ENCODE peak calls at places on chromosomes 3 and 15, in six cellular contexts. One of them, this sample, is unnamed.

GRCh38 chr3:173395412-173396181 is 1.9 kb upstream of the NLGN1 start:
- DNase-seq in H9: peak
- DNase-seq in GM23338: peak
- DNase-seq in IMR-90: peak
- DNase-seq in OCI-LY7: no peak
- DNase-seq in GM12878: no peak
- DNase-seq in this sample: peak

GRCh38 chr3:187066228-187066995 is 72.9 kb downstream of the RPL39L start:
- DNase-seq in GM12878: no peak
- DNase-seq in IMR-90: peak
- DNase-seq in H9: peak
- DNase-seq in OCI-LY7: peak
- DNase-seq in GM23338: peak
- DNase-seq in this sample: peak

GRCh38 chr3:87147562-87147961 is 79.5 kb upstream of the CHMP2B start:
- DNase-seq in IMR-90: no peak
- DNase-seq in GM23338: no peak
- DNase-seq in OCI-LY7: no peak
- DNase-seq in H9: no peak
- DNase-seq in GM12878: no peak
- DNase-seq in this sample: no peak

GRCh38 chr15:84818221-84819131 is 1.3 kb downstream of the ALPK3 start:
- DNase-seq in IMR-90: peak
- DNase-seq in OCI-LY7: peak
- DNase-seq in GM23338: peak
- DNase-seq in GM12878: no peak
- DNase-seq in H9: peak
- DNase-seq in this sample: peak

GRCh38 chr3:136263251-136263650 is 13.1 kb downstream of the PCCB start:
- DNase-seq in IMR-90: no peak
- DNase-seq in H9: no peak
- DNase-seq in GM23338: no peak
- DNase-seq in GM12878: no peak
- DNase-seq in OCI-LY7: no peak
- DNase-seq in this sample: no peak

GRCh38 chr3:13092621-13093339 is 19.6 kb upstream of the IQSEC1 start:
- DNase-seq in H9: no peak
- DNase-seq in GM23338: no peak
- DNase-seq in OCI-LY7: no peak
- DNase-seq in IMR-90: no peak
- DNase-seq in GM12878: no peak
- DNase-seq in this sample: no peak

GRCh38 chr3:35263477-35263876 is 375.8 kb upstream of the ARPP21 start:
- DNase-seq in GM12878: no peak
- DNase-seq in H9: no peak
- DNase-seq in GM23338: no peak
- DNase-seq in OCI-LY7: no peak
- DNase-seq in IMR-90: no peak
- DNase-seq in this sample: no peak

GRCh38 chr3:184766555-184767261 is 45.3 kb upstream of the VPS8 start:
- DNase-seq in IMR-90: peak
- DNase-seq in OCI-LY7: no peak
- DNase-seq in GM23338: no peak
- DNase-seq in H9: peak
- DNase-seq in GM12878: no peak
- DNase-seq in this sample: no peak

GRCh38 chr3:197003461-197004385 is 25.9 kb downstream of the MELTF start:
- DNase-seq in GM12878: no peak
- DNase-seq in GM23338: peak
- DNase-seq in IMR-90: no peak
- DNase-seq in H9: peak
- DNase-seq in OCI-LY7: peak
- DNase-seq in this sample: no peak

GRCh38 chr3:114214542-114215341 is 22.6 kb downstream of the ZNF80 start:
- DNase-seq in GM12878: no peak
- DNase-seq in IMR-90: no peak
- DNase-seq in OCI-LY7: peak
- DNase-seq in GM23338: peak
- DNase-seq in H9: no peak
- DNase-seq in this sample: no peak

GRCh38 chr15:101068961-101069734 is 150.0 kb downstream of the LRRK1 start:
- DNase-seq in OCI-LY7: no peak
- DNase-seq in H9: peak
- DNase-seq in GM12878: no peak
- DNase-seq in IMR-90: peak
- DNase-seq in GM23338: peak
- DNase-seq in this sample: peak

GRCh38 chr15:34986326-34987181 is 1.5 kb downstream of the ZNF770 start:
- DNase-seq in GM12878: no peak
- DNase-seq in OCI-LY7: no peak
- DNase-seq in H9: no peak
- DNase-seq in GM23338: no peak
- DNase-seq in IMR-90: no peak
- DNase-seq in this sample: no peak

GRCh38 chr15:58522391-58522790 is 90.6 kb downstream of the LIPC start:
- DNase-seq in GM23338: no peak
- DNase-seq in IMR-90: no peak
- DNase-seq in H9: no peak
- DNase-seq in OCI-LY7: no peak
- DNase-seq in GM12878: no peak
- DNase-seq in this sample: no peak

GRCh38 chr3:29441422-29441821 is 160.6 kb downstream of the RBMS3 start:
- DNase-seq in GM12878: no peak
- DNase-seq in IMR-90: no peak
- DNase-seq in H9: no peak
- DNase-seq in OCI-LY7: no peak
- DNase-seq in GM23338: no peak
- DNase-seq in this sample: no peak

GRCh38 chr3:27943106-27943505 is 221.0 kb upstream of the EOMES start:
- DNase-seq in OCI-LY7: no peak
- DNase-seq in IMR-90: no peak
- DNase-seq in H9: peak
- DNase-seq in GM23338: peak
- DNase-seq in GM12878: no peak
- DNase-seq in this sample: no peak

GRCh38 chr3:197344582-197345318 is 46.3 kb upstream of the DLG1 start:
- DNase-seq in IMR-90: no peak
- DNase-seq in GM23338: no peak
- DNase-seq in GM12878: no peak
- DNase-seq in OCI-LY7: no peak
- DNase-seq in H9: no peak
- DNase-seq in this sample: no peak

GRCh38 chr15:67072442-67072841 is 7.0 kb downstream of the SMAD3 start:
- DNase-seq in H9: no peak
- DNase-seq in OCI-LY7: no peak
- DNase-seq in GM23338: no peak
- DNase-seq in GM12878: no peak
- DNase-seq in IMR-90: peak
- DNase-seq in this sample: no peak

GRCh38 chr15:45197512-45197911 is 9.7 kb upstream of the SHF start:
- DNase-seq in H9: no peak
- DNase-seq in OCI-LY7: no peak
- DNase-seq in GM23338: no peak
- DNase-seq in GM12878: no peak
- DNase-seq in IMR-90: no peak
- DNase-seq in this sample: no peak

GRCh38 chr3:186569779-186570095 is 783 bp upstream of the DNAJB11 start:
- DNase-seq in GM12878: no peak
- DNase-seq in OCI-LY7: peak
- DNase-seq in GM23338: no peak
- DNase-seq in H9: no peak
- DNase-seq in IMR-90: no peak
- DNase-seq in this sample: no peak

GRCh38 chr3:148036331-148036881 is 627.2 kb downstream of the ZIC1 start:
- DNase-seq in IMR-90: peak
- DNase-seq in OCI-LY7: no peak
- DNase-seq in H9: no peak
- DNase-seq in GM23338: no peak
- DNase-seq in GM12878: no peak
- DNase-seq in this sample: peak

GRCh38 chr15:51312132-51312531 is 26.3 kb downstream of the CYP19A1 start:
- DNase-seq in IMR-90: peak
- DNase-seq in H9: no peak
- DNase-seq in OCI-LY7: no peak
- DNase-seq in GM12878: no peak
- DNase-seq in GM23338: no peak
- DNase-seq in this sample: no peak

GRCh38 chr3:143988306-143988705 is 16.7 kb downstream of the DIPK2A start:
- DNase-seq in IMR-90: no peak
- DNase-seq in H9: no peak
- DNase-seq in OCI-LY7: no peak
- DNase-seq in GM12878: no peak
- DNase-seq in GM23338: no peak
- DNase-seq in this sample: no peak

GRCh38 chr3:125129512-125129962 is 73.7 kb upstream of the HEG1 start:
- DNase-seq in IMR-90: peak
- DNase-seq in GM23338: no peak
- DNase-seq in GM12878: no peak
- DNase-seq in H9: no peak
- DNase-seq in OCI-LY7: no peak
- DNase-seq in this sample: peak

GRCh38 chr3:184542577-184542976 is 19.0 kb upstream of the EPHB3 start:
- DNase-seq in GM23338: no peak
- DNase-seq in OCI-LY7: no peak
- DNase-seq in H9: peak
- DNase-seq in GM12878: no peak
- DNase-seq in IMR-90: no peak
- DNase-seq in this sample: no peak

GRCh38 chr3:167166594-167167253 is 213.4 kb downstream of the ZBBX start:
- DNase-seq in OCI-LY7: no peak
- DNase-seq in H9: no peak
- DNase-seq in GM12878: no peak
- DNase-seq in IMR-90: no peak
- DNase-seq in GM23338: peak
- DNase-seq in this sample: no peak

GRCh38 chr15:63076136-63077005 is 33.8 kb downstream of the TPM1 start:
- DNase-seq in GM12878: no peak
- DNase-seq in IMR-90: no peak
- DNase-seq in H9: peak
- DNase-seq in OCI-LY7: no peak
- DNase-seq in GM23338: peak
- DNase-seq in this sample: no peak

GRCh38 chr3:11201246-11202024 is 47.1 kb downstream of the HRH1 start:
- DNase-seq in OCI-LY7: no peak
- DNase-seq in GM12878: no peak
- DNase-seq in GM23338: no peak
- DNase-seq in IMR-90: no peak
- DNase-seq in H9: no peak
- DNase-seq in this sample: peak

GRCh38 chr3:123870033-123870432 is 14.1 kb downstream of the MYLK start:
- DNase-seq in GM23338: no peak
- DNase-seq in IMR-90: peak
- DNase-seq in H9: no peak
- DNase-seq in GM12878: no peak
- DNase-seq in OCI-LY7: no peak
- DNase-seq in this sample: no peak

GRCh38 chr3:140270329-140270728 is 335.3 kb downstream of the CLSTN2 start:
- DNase-seq in GM23338: no peak
- DNase-seq in IMR-90: no peak
- DNase-seq in GM12878: no peak
- DNase-seq in OCI-LY7: no peak
- DNase-seq in H9: no peak
- DNase-seq in this sample: no peak

GRCh38 chr3:126908752-126909275 is 74.1 kb upstream of the PLXNA1 start:
- DNase-seq in IMR-90: no peak
- DNase-seq in GM23338: no peak
- DNase-seq in OCI-LY7: no peak
- DNase-seq in GM12878: no peak
- DNase-seq in H9: no peak
- DNase-seq in this sample: no peak
- H3K4me2 ChIP-seq in IMR-90: no peak
- H3K4me2 ChIP-seq in GM23338: no peak
- H3K4me2 ChIP-seq in OCI-LY7: no peak
- H3K4me2 ChIP-seq in GM12878: peak
- H3K4me2 ChIP-seq in H9: no peak
- H3K4me2 ChIP-seq in this sample: no peak

DNA sequence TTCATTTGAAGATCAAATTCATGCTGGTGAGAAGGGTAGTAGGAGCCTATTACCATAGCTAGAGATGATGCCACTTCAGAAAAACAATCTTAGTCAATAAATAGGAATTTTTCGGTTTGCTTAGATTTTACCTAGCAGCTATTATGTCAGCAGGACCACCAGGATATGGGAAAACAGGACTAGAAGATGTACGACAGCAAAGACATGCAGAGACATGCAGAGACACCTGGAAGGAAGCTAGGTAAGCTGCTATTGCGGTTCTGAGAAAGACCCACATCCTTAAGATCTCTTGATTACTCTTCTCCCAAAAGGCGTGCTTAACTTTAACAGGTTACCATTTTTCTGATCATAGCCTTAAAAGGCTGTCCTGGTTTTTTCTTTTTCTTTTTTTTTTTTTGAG is 64.8 kb upstream of the THSD4 start:
- DNase-seq in GM23338: no peak
- DNase-seq in IMR-90: no peak
- DNase-seq in OCI-LY7: no peak
- DNase-seq in H9: no peak
- DNase-seq in GM12878: no peak
- DNase-seq in this sample: no peak
- H3K4me2 ChIP-seq in GM23338: no peak
- H3K4me2 ChIP-seq in IMR-90: no peak
- H3K4me2 ChIP-seq in OCI-LY7: no peak
- H3K4me2 ChIP-seq in H9: no peak
- H3K4me2 ChIP-seq in GM12878: no peak
- H3K4me2 ChIP-seq in this sample: no peak

GRCh38 chr15:40307421-40308165 is at the start of gene PLCB2:
- DNase-seq in GM12878: peak
- DNase-seq in IMR-90: no peak
- DNase-seq in GM23338: peak
- DNase-seq in OCI-LY7: peak
- DNase-seq in H9: peak
- DNase-seq in this sample: no peak
- H3K4me2 ChIP-seq in GM12878: peak
- H3K4me2 ChIP-seq in IMR-90: no peak
- H3K4me2 ChIP-seq in GM23338: peak
- H3K4me2 ChIP-seq in OCI-LY7: peak
- H3K4me2 ChIP-seq in H9: peak
- H3K4me2 ChIP-seq in this sample: no peak

GRCh38 chr3:14322667-14323295 is 79.6 kb upstream of the SLC6A6 start:
- DNase-seq in GM12878: no peak
- DNase-seq in GM23338: no peak
- DNase-seq in IMR-90: no peak
- DNase-seq in H9: no peak
- DNase-seq in OCI-LY7: no peak
- DNase-seq in this sample: no peak

GRCh38 chr3:14319654-14320182 is 82.7 kb upstream of the SLC6A6 start:
- DNase-seq in OCI-LY7: peak
- DNase-seq in H9: peak
- DNase-seq in GM12878: peak
- DNase-seq in GM23338: peak
- DNase-seq in IMR-90: peak
- DNase-seq in this sample: peak

GRCh38 chr3:14322001-14322400 is 80.4 kb upstream of the SLC6A6 start:
- DNase-seq in H9: no peak
- DNase-seq in OCI-LY7: no peak
- DNase-seq in GM23338: no peak
- DNase-seq in GM12878: no peak
- DNase-seq in IMR-90: no peak
- DNase-seq in this sample: no peak

GRCh38 chr3:14318638-14319037 is 83.8 kb upstream of the SLC6A6 start:
- DNase-seq in OCI-LY7: no peak
- DNase-seq in GM12878: no peak
- DNase-seq in H9: no peak
- DNase-seq in GM23338: no peak
- DNase-seq in IMR-90: no peak
- DNase-seq in this sample: no peak

GRCh38 chr3:14320221-14320620 is 82.2 kb upstream of the SLC6A6 start:
- DNase-seq in GM23338: no peak
- DNase-seq in H9: no peak
- DNase-seq in GM12878: no peak
- DNase-seq in IMR-90: no peak
- DNase-seq in OCI-LY7: no peak
- DNase-seq in this sample: no peak
- H3K4me2 ChIP-seq in GM23338: peak
- H3K4me2 ChIP-seq in H9: peak
- H3K4me2 ChIP-seq in GM12878: peak
- H3K4me2 ChIP-seq in IMR-90: no peak
- H3K4me2 ChIP-seq in OCI-LY7: peak
- H3K4me2 ChIP-seq in this sample: no peak